ENCODE peak calls at places on chromosomes 12 and 14, in ten cellular contexts. E is endothelial cell; Q is stimulated activated CD8-positive, alpha-beta memory T cell treated with anti-CD3 and anti-CD28 coated beads, Interleukin-7, amount 100 ng/mL, for 1 hour; V is sigmoid colon; G is putamen; H is aorta; W is stimulated activated CD4-positive, alpha-beta T cell treated with anti-CD3 and anti-CD28 coated beads, Interleukin-4, amount 100 ng/mL, for 1 hour; O is neural crest cell; A is cardiac fibroblast; X is NCI-H748 treated with DMSO at 0.1 percent for 48 hours. C is an unnamed sample.

GRCh38 chr12:47394070-47394469 is 311.8 kb downstream of the RPAP3 start:
- DNase-seq in E (no peak), Q (no peak), V (no peak), G (no peak), H (no peak), W (no peak), O (no peak), A (no peak), X (no peak), C (no peak)

GRCh38 chr12:63752283-63752682 is 27.4 kb upstream of the RXYLT1 start:
- DNase-seq in E (peak; percentile 25), Q (no peak), V (no peak), G (no peak), H (no peak), W (no peak), O (no peak), A (no peak), X (no peak), C (no peak)

GRCh38 chr12:117069926-117070900 is 29.0 kb downstream of the TESC start:
- DNase-seq in E (no peak), Q (no peak), V (no peak), G (no peak), H (peak; percentile 69), W (no peak), O (no peak), A (no peak), X (no peak), C (no peak)

GRCh38 chr12:62726471-62726980 is 208.4 kb downstream of the PPM1H start:
- DNase-seq in E (no peak), Q (no peak), V (no peak), G (no peak), H (no peak), W (no peak), O (no peak), A (peak; percentile 36), X (no peak), C (no peak)

GRCh38 chr12:128940090-128940888 is 87.0 kb downstream of the GLT1D1 start:
- DNase-seq in E (no peak), Q (no peak), V (no peak), G (no peak), H (no peak), W (no peak), O (no peak), A (no peak), X (no peak), C (no peak)

GRCh38 chr12:88083634-88084033 is 54.4 kb upstream of the C12orf50 start:
- DNase-seq in E (no peak), Q (no peak), V (no peak), G (no peak), H (no peak), W (no peak), O (no peak), A (no peak), X (no peak), C (no peak)

GRCh38 chr14:56562883-56563282 is 16.7 kb upstream of the TMEM260 start:
- DNase-seq in E (no peak), Q (no peak), V (no peak), G (no peak), H (no peak), W (no peak), O (no peak), A (no peak), X (no peak), C (no peak)

GRCh38 chr12:22525426-22525825 is 18.9 kb downstream of the C2CD5 start:
- DNase-seq in E (no peak), Q (no peak), V (no peak), G (no peak), H (no peak), W (no peak), O (no peak), A (peak; percentile 37), X (no peak), C (no peak)

GRCh38 chr12:122437656-122438121 is 15.2 kb upstream of the CLIP1 start:
- DNase-seq in E (no peak), Q (no peak), V (peak; percentile 91), G (no peak), H (peak; percentile 84), W (no peak), O (no peak), A (peak; percentile 88), X (no peak), C (no peak)

GRCh38 chr14:75487155-75487671 is 35.1 kb upstream of the BATF start:
- DNase-seq in E (no peak), Q (no peak), V (no peak), G (no peak), H (no peak), W (no peak), O (no peak), A (no peak), X (no peak), C (no peak)

GRCh38 chr12:119208626-119209061 is 29.9 kb downstream of the HSPB8 start:
- DNase-seq in E (peak; percentile 9), Q (no peak), V (peak; percentile 94), G (peak; percentile 63), H (peak; percentile 81), W (no peak), O (no peak), A (peak; percentile 81), X (peak; percentile 81), C (peak; percentile 71)

GRCh38 chr12:75479963-75480461 is 543 bp upstream of the GLIPR1 start:
- DNase-seq in E (no peak), Q (no peak), V (no peak), G (no peak), H (no peak), W (no peak), O (no peak), A (peak; percentile 68), X (no peak), C (no peak)

GRCh38 chr14:34875031-34875922 is at the start of gene BAZ1A:
- DNase-seq in E (no peak), Q (peak; percentile 7), V (peak; percentile 83), G (peak; percentile 78), H (peak; percentile 75), W (peak; percentile 36), O (peak; percentile 65), A (peak; percentile 91), X (peak; percentile 79), C (peak; percentile 72)

GRCh38 chr12:20423557-20423956 is 55.2 kb downstream of the PDE3A start:
- DNase-seq in E (no peak), Q (no peak), V (no peak), G (no peak), H (no peak), W (no peak), O (no peak), A (no peak), X (no peak), C (no peak)

GRCh38 chr12:24087294-24087693 is 137.8 kb upstream of the SOX5 start:
- DNase-seq in E (no peak), Q (no peak), V (no peak), G (no peak), H (no peak), W (no peak), O (no peak), A (no peak), X (no peak), C (no peak)

GRCh38 chr12:111313833-111314259 is 55.0 kb downstream of the PHETA1 start:
- DNase-seq in E (peak; percentile 88), Q (peak; percentile 51), V (peak; percentile 85), G (peak; percentile 48), H (peak; percentile 83), W (peak; percentile 76), O (peak; percentile 92), A (peak; percentile 80), X (peak; percentile 53), C (peak; percentile 64)

GRCh38 chr12:8692573-8692972 is 5.2 kb upstream of the RIMKLB start:
- DNase-seq in E (peak; percentile 58), Q (no peak), V (peak; percentile 84), G (peak; percentile 80), H (peak; percentile 72), W (no peak), O (peak; percentile 25), A (peak; percentile 79), X (no peak), C (peak; percentile 75)

GRCh38 chr12:132182711-132183365 is 38.6 kb downstream of the NOC4L start:
- DNase-seq in E (no peak), Q (no peak), V (no peak), G (no peak), H (no peak), W (no peak), O (no peak), A (no peak), X (no peak), C (no peak)

C was measured in NCI-H774.